ENCODE peak calls at places on chromosomes 12 and 14, in six cellular contexts. E is ACHN; N is cardiac muscle cell; B is NCI-H748 treated with DMSO at 0.1 percent for 48 hours; W is HAP-1; T is activated naive CD4-positive, alpha-beta T cell treated with anti-CD3 and anti-CD28 coated beads, Interleukin-2, amount 50 U/mL, for 16 hours. Q is an unnamed sample.

GRCh38 chr12:77947326-77947725 is 116.6 kb downstream of the NAV3 start:
- DNase-seq in E (peak), N (no peak), B (no peak), W (no peak), T (no peak), Q (no peak)

GRCh38 chr14:105162374-105162979 is 6.1 kb downstream of the JAG2 start:
- DNase-seq in E (no peak), N (no peak), B (no peak), W (no peak), T (no peak), Q (no peak)

GRCh38 chr14:54207075-54207474 is 189.7 kb upstream of the CDKN3 start:
- DNase-seq in E (no peak), N (no peak), B (no peak), W (no peak), T (no peak), Q (no peak)

GRCh38 chr12:102765736-102766135 is 151.3 kb downstream of the PAH start:
- DNase-seq in E (no peak), N (no peak), B (no peak), W (no peak), T (no peak), Q (no peak)

GRCh38 chr14:73625686-73626085 is 13.4 kb downstream of the ACOT6 start:
- DNase-seq in E (no peak), N (no peak), B (no peak), W (no peak), T (no peak), Q (no peak)

GRCh38 chr12:114666746-114667668 is 17.0 kb downstream of the TBX3 start:
- DNase-seq in E (no peak), N (no peak), B (no peak), W (no peak), T (no peak), Q (no peak)

GRCh38 chr12:90366286-90366685 is 588.7 kb downstream of the CCER1 start:
- DNase-seq in E (no peak), N (no peak), B (no peak), W (no peak), T (no peak), Q (no peak)

GRCh38 chr12:1880876-1881275 is 37.6 kb downstream of the CACNA2D4 start:
- DNase-seq in E (no peak), N (no peak), B (no peak), W (no peak), T (no peak), Q (no peak)

GRCh38 chr12:122835693-122836026 is 403 bp downstream of the HIP1R start:
- DNase-seq in E (peak), N (peak), B (no peak), W (no peak), T (no peak), Q (no peak)

GRCh38 chr14:72644758-72645489 is 249.0 kb downstream of the DPF3 start:
- DNase-seq in E (no peak), N (no peak), B (no peak), W (no peak), T (no peak), Q (no peak)

GRCh38 chr12:100476013-100476751 is 2.5 kb downstream of the NR1H4 start:
- DNase-seq in E (no peak), N (no peak), B (no peak), W (no peak), T (no peak), Q (no peak)

GRCh38 chr14:69043007-69043444 is 63.9 kb upstream of the ACTN1 start:
- DNase-seq in E (no peak), N (no peak), B (no peak), W (no peak), T (no peak), Q (no peak)

GRCh38 chr12:1374296-1374695 is 220.1 kb downstream of the FBXL14 start:
- DNase-seq in E (no peak), N (no peak), B (no peak), W (no peak), T (no peak), Q (no peak)

GRCh38 chr12:12645485-12645884 is 33.8 kb downstream of the CREBL2 start:
- DNase-seq in E (peak), N (peak), B (no peak), W (no peak), T (peak), Q (no peak)

GRCh38 chr14:74800780-74801179 is 37.7 kb downstream of the YLPM1 start:
- DNase-seq in E (no peak), N (no peak), B (no peak), W (no peak), T (no peak), Q (no peak)

GRCh38 chr12:31989571-31989970 is 30.4 kb downstream of the RESF1 start:
- DNase-seq in E (no peak), N (no peak), B (no peak), W (no peak), T (no peak), Q (no peak)

GRCh38 chr14:98290596-98290995 is 981.4 kb downstream of the BCL11B start:
- DNase-seq in E (peak), N (no peak), B (no peak), W (no peak), T (peak), Q (no peak)

GRCh38 chr12:102960766-102961487 is 3.5 kb downstream of the ASCL1 start:
- DNase-seq in E (no peak), N (peak), B (peak), W (no peak), T (no peak), Q (no peak)

GRCh38 chr12:113247123-113248045 is 26.1 kb downstream of the TPCN1 start:
- DNase-seq in E (peak), N (no peak), B (no peak), W (no peak), T (no peak), Q (no peak)

GRCh38 chr14:94306047-94306978 is 13.2 kb upstream of the SERPINA10 start:
- DNase-seq in E (no peak), N (no peak), B (no peak), W (no peak), T (no peak), Q (no peak)

GRCh38 chr12:90305379-90305778 is 596.7 kb upstream of the ATP2B1 start:
- DNase-seq in E (no peak), N (no peak), B (no peak), W (no peak), T (no peak), Q (no peak)

GRCh38 chr12:25615119-25615518 is 62.0 kb upstream of the LMNTD1 start:
- DNase-seq in E (peak), N (no peak), B (no peak), W (no peak), T (no peak), Q (peak)

GRCh38 chr14:101784631-101785030 is 23.1 kb downstream of the PPP2R5C start:
- DNase-seq in E (no peak), N (no peak), B (no peak), W (no peak), T (no peak), Q (no peak)

GRCh38 chr12:132454949-132455418 is 35.0 kb upstream of the FBRSL1 start:
- DNase-seq in E (no peak), N (no peak), B (no peak), W (no peak), T (no peak), Q (no peak)

GRCh38 chr12:109053382-109054123 is 1.2 kb downstream of the USP30 start:
- DNase-seq in E (peak), N (peak), B (no peak), W (no peak), T (peak), Q (no peak)

GRCh38 chr12:66708704-66709443 is 30.0 kb upstream of the GRIP1 start:
- DNase-seq in E (peak), N (no peak), B (peak), W (peak), T (no peak), Q (no peak)

GRCh38 chr12:123062682-123063426 is 82.4 kb downstream of the ARL6IP4 start:
- DNase-seq in E (peak), N (no peak), B (no peak), W (no peak), T (no peak), Q (peak)

GRCh38 chr14:57182760-57183503 is 85.8 kb downstream of the EXOC5 start:
- DNase-seq in E (peak), N (peak), B (peak), W (peak), T (no peak), Q (no peak)

GRCh38 chr12:130668286-130669204 is 47.6 kb downstream of the RIMBP2 start:
- DNase-seq in E (no peak), N (no peak), B (no peak), W (no peak), T (no peak), Q (no peak)

GRCh38 chr14:99579077-99579836 is 24.8 kb downstream of the CCDC85C start:
- DNase-seq in E (no peak), N (no peak), B (no peak), W (no peak), T (no peak), Q (no peak)

GRCh38 chr14:105275267-105275946 is 25.4 kb downstream of the BRF1 start:
- DNase-seq in E (no peak), N (no peak), B (no peak), W (no peak), T (no peak), Q (peak)

GRCh38 chr14:100486025-100486828 is 101.0 kb downstream of the BEGAIN start:
- DNase-seq in E (peak), N (peak), B (peak), W (no peak), T (peak), Q (peak)

GRCh38 chr12:20214286-20214685 is 154.1 kb upstream of the PDE3A start:
- DNase-seq in E (no peak), N (no peak), B (no peak), W (no peak), T (no peak), Q (no peak)

GRCh38 chr12:116803018-116803736 is 65.1 kb downstream of the RNFT2 start:
- DNase-seq in E (no peak), N (no peak), B (no peak), W (no peak), T (no peak), Q (no peak)

GRCh38 chr12:21026302-21026701 is 104.7 kb upstream of the SLCO1B1 start:
- DNase-seq in E (no peak), N (no peak), B (no peak), W (no peak), T (no peak), Q (no peak)

GRCh38 chr14:90624228-90624627 is 192.0 kb downstream of the TTC7B start:
- DNase-seq in E (peak), N (no peak), B (no peak), W (no peak), T (no peak), Q (no peak)

GRCh38 chr12:45887544-45887943 is 102.8 kb downstream of the SCAF11 start:
- DNase-seq in E (no peak), N (no peak), B (no peak), W (no peak), T (no peak), Q (no peak)

GRCh38 chr12:71312767-71313375 is 126.7 kb upstream of the LGR5 start:
- DNase-seq in E (peak), N (no peak), B (no peak), W (no peak), T (no peak), Q (no peak)

Q was measured in GM04504.